ENCODE peak calls at places on chromosome 1, in ten cellular contexts. I is activated naive CD4-positive, alpha-beta T cell treated with Interleukin-2 at 50 U/mL for 16 hours; D is NCI-H1092; C is HFFc6; R is hypothalamus; B is naive thymus-derived CD4-positive, alpha-beta T cell; Q is NCI-H1105 treated with DMSO at 0.1 percent for 48 hours; G is SK-MEL-5; H is RWPE1; E is HTR-8/SVneo. J is an unnamed sample.

GRCh38 chr1:6505367-6506209 is 14.1 kb upstream of the PLEKHG5 start:
- DNase-seq in C (no peak), E (no peak), R (no peak), I (no peak), Q (no peak), B (no peak), H (no peak), G (no peak), D (no peak), J (no peak)

GRCh38 chr1:19338323-19338762 is 26.2 kb downstream of the SLC66A1 start:
- DNase-seq in D (no peak), H (no peak), I (no peak), B (no peak), Q (peak), G (no peak), R (no peak), C (no peak), E (no peak), J (no peak)

GRCh38 chr1:45348966-45349677 is 8.9 kb upstream of the MUTYH start:
- DNase-seq in D (no peak), B (no peak), R (no peak), Q (no peak), E (no peak), I (no peak), H (no peak), C (no peak), G (peak), J (peak)

GRCh38 chr1:84143796-84144565 is at the start of gene PRKACB:
- DNase-seq in G (peak), Q (no peak), I (no peak), H (peak), B (no peak), D (no peak), E (no peak), R (no peak), C (peak), J (peak)

GRCh38 chr1:241266121-241266520 is 90.9 kb downstream of the RGS7 start:
- DNase-seq in H (no peak), R (peak), C (no peak), G (no peak), I (no peak), D (no peak), B (no peak), Q (no peak), E (no peak), J (no peak)

GRCh38 chr1:201591348-201591747 is 52.4 kb downstream of the NAV1 start:
- DNase-seq in G (no peak), E (no peak), D (no peak), I (no peak), B (no peak), H (no peak), R (no peak), Q (no peak), C (no peak), J (no peak)

GRCh38 chr1:1989102-1989542 is 14.5 kb downstream of the CFAP74 start:
- DNase-seq in R (no peak), D (no peak), B (no peak), Q (no peak), H (no peak), E (no peak), G (no peak), I (no peak), C (no peak), J (no peak)

GRCh38 chr1:93516164-93516563 is 68.2 kb downstream of the FNBP1L start:
- DNase-seq in G (no peak), R (no peak), I (no peak), C (no peak), E (no peak), D (no peak), H (peak), B (no peak), Q (no peak), J (no peak)

GRCh38 chr1:206631085-206631509 is 4.2 kb upstream of the DYRK3 start:
- DNase-seq in Q (peak), D (peak), B (no peak), E (peak), R (peak), H (peak), C (peak), I (peak), G (peak), J (peak)

GRCh38 chr1:81493102-81493864 is 307.5 kb upstream of the ADGRL2 start:
- DNase-seq in D (no peak), I (no peak), Q (no peak), C (no peak), R (no peak), B (no peak), G (no peak), E (no peak), H (no peak), J (no peak)

GRCh38 chr1:19643602-19644419 is at the start of gene NBL1:
- DNase-seq in B (peak), H (peak), E (no peak), Q (peak), R (peak), C (peak), D (no peak), I (peak), G (peak), J (no peak)

GRCh38 chr1:227917081-227917950 is 30.4 kb downstream of the WNT9A start:
- DNase-seq in C (no peak), R (peak), E (no peak), Q (no peak), I (no peak), H (no peak), B (no peak), G (no peak), D (no peak), J (peak)

GRCh38 chr1:66585002-66585401 is 51.0 kb downstream of the SGIP1 start:
- DNase-seq in E (no peak), C (no peak), R (no peak), B (no peak), D (no peak), H (no peak), G (no peak), I (no peak), Q (no peak), J (no peak)

GRCh38 chr1:67285780-67286488 is 21.7 kb upstream of the IL12RB2 start:
- DNase-seq in Q (no peak), H (peak), B (no peak), C (no peak), E (no peak), I (no peak), R (no peak), G (no peak), D (no peak), J (no peak)